ENCODE peak calls at places on chromosomes 2 and 18, in eight cellular contexts. One of them, this sample, is unnamed.

GRCh38 chr2:226799211-226799975 is at the start of gene IRS1:
- DNase-seq in AG04449: no peak
- DNase-seq in OCI-LY7: peak
- DNase-seq in A549: no peak
- DNase-seq in BE2C: peak
- DNase-seq in tibial artery: peak
- DNase-seq in psoas muscle: peak
- DNase-seq in transverse colon: peak
- DNase-seq in this sample: peak

GRCh38 chr2:239148495-239149200 is 252.2 kb downstream of the HDAC4 start:
- DNase-seq in A549: no peak
- DNase-seq in tibial artery: peak
- DNase-seq in OCI-LY7: no peak
- DNase-seq in BE2C: peak
- DNase-seq in AG04449: no peak
- DNase-seq in psoas muscle: peak
- DNase-seq in transverse colon: no peak
- DNase-seq in this sample: no peak

GRCh38 chr2:182618672-182619079 is 97.4 kb upstream of the DNAJC10 start:
- DNase-seq in tibial artery: no peak
- DNase-seq in A549: no peak
- DNase-seq in AG04449: no peak
- DNase-seq in transverse colon: no peak
- DNase-seq in OCI-LY7: no peak
- DNase-seq in psoas muscle: no peak
- DNase-seq in BE2C: no peak
- DNase-seq in this sample: peak

GRCh38 chr2:78540255-78540654 is 485.2 kb upstream of the REG3G start:
- DNase-seq in A549: no peak
- DNase-seq in psoas muscle: no peak
- DNase-seq in AG04449: no peak
- DNase-seq in OCI-LY7: no peak
- DNase-seq in BE2C: no peak
- DNase-seq in transverse colon: no peak
- DNase-seq in tibial artery: no peak
- DNase-seq in this sample: no peak

GRCh38 chr18:54191352-54191751 is 33.1 kb downstream of the MBD2 start:
- DNase-seq in A549: no peak
- DNase-seq in tibial artery: no peak
- DNase-seq in AG04449: no peak
- DNase-seq in BE2C: no peak
- DNase-seq in OCI-LY7: no peak
- DNase-seq in psoas muscle: no peak
- DNase-seq in transverse colon: no peak
- DNase-seq in this sample: no peak

GRCh38 chr18:22110482-22110924 is 58.9 kb upstream of the GATA6 start:
- DNase-seq in AG04449: no peak
- DNase-seq in tibial artery: no peak
- DNase-seq in A549: no peak
- DNase-seq in BE2C: no peak
- DNase-seq in psoas muscle: no peak
- DNase-seq in transverse colon: no peak
- DNase-seq in OCI-LY7: no peak
- DNase-seq in this sample: no peak

GRCh38 chr2:127118467-127118866 is 11.5 kb upstream of the BIN1 start:
- DNase-seq in tibial artery: no peak
- DNase-seq in transverse colon: no peak
- DNase-seq in OCI-LY7: no peak
- DNase-seq in A549: no peak
- DNase-seq in psoas muscle: no peak
- DNase-seq in AG04449: no peak
- DNase-seq in BE2C: no peak
- DNase-seq in this sample: no peak

GRCh38 chr2:215504547-215504946 is 68.7 kb upstream of the FN1 start:
- DNase-seq in OCI-LY7: no peak
- DNase-seq in transverse colon: no peak
- DNase-seq in BE2C: no peak
- DNase-seq in A549: no peak
- DNase-seq in tibial artery: no peak
- DNase-seq in psoas muscle: no peak
- DNase-seq in AG04449: no peak
- DNase-seq in this sample: no peak

GRCh38 chr2:3265471-3265870 is 112.1 kb downstream of the EIPR1 start:
- DNase-seq in tibial artery: no peak
- DNase-seq in transverse colon: no peak
- DNase-seq in OCI-LY7: no peak
- DNase-seq in psoas muscle: no peak
- DNase-seq in BE2C: no peak
- DNase-seq in AG04449: no peak
- DNase-seq in A549: no peak
- DNase-seq in this sample: no peak

GRCh38 chr2:237264480-237265219 is 149.3 kb downstream of the COL6A3 start:
- DNase-seq in A549: no peak
- DNase-seq in AG04449: no peak
- DNase-seq in BE2C: no peak
- DNase-seq in OCI-LY7: no peak
- DNase-seq in tibial artery: peak
- DNase-seq in psoas muscle: no peak
- DNase-seq in transverse colon: no peak
- DNase-seq in this sample: peak

GRCh38 chr2:40554665-40555294 is 102.9 kb upstream of the SLC8A1 start:
- DNase-seq in OCI-LY7: peak
- DNase-seq in transverse colon: peak
- DNase-seq in A549: peak
- DNase-seq in tibial artery: peak
- DNase-seq in psoas muscle: peak
- DNase-seq in AG04449: no peak
- DNase-seq in BE2C: peak
- DNase-seq in this sample: peak

GRCh38 chr2:175180701-175181103 is 808 bp downstream of the ATP5MC3 start:
- DNase-seq in OCI-LY7: peak
- DNase-seq in A549: peak
- DNase-seq in transverse colon: peak
- DNase-seq in AG04449: no peak
- DNase-seq in tibial artery: no peak
- DNase-seq in BE2C: peak
- DNase-seq in psoas muscle: peak
- DNase-seq in this sample: peak

DNA sequence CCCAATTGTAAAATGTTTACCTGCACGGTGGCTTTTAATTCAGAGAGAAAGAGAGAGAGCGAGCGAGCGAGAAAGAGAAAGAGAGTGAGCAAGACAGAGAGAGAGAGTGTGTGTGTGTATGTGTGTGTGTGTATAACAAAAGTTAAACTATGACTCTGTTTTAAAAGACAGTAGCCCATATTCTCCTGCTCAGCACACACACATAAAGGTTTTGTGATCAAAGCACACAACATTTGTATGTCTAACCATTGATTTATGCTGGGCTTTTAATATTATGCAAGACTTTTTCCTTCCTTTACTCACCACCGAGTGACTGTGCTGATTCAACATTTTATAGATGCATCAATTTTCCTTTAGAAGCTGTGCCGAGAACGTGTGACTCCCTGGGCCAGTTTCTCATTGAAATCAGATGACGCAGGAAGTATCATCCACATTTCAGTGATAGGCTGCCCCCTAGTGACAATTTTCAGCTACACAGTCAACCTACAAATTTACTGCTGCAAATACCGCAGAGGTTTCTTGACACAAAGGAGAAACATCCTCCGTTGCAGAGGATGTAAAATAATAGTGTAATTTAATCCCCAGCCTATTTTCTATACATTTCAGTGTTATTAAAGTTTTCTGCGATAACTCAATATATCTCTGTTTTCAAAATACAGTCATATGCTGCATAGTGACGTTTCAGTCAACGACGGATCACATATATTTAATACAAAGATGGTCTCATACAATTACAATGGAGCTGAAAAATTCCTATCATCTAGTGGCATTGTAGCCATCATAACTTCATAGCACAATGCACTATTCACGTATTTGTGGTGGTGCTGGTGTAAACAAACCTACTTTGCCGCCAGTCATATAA is 165.9 kb upstream of the TANK start:
- DNase-seq in A549: peak
- DNase-seq in psoas muscle: peak
- DNase-seq in tibial artery: peak
- DNase-seq in transverse colon: peak
- DNase-seq in AG04449: no peak
- DNase-seq in OCI-LY7: peak
- DNase-seq in BE2C: peak
- DNase-seq in this sample: peak
- H3K4me3 ChIP-seq in A549: no peak
- H3K4me3 ChIP-seq in psoas muscle: peak
- H3K4me3 ChIP-seq in tibial artery: no peak
- H3K4me3 ChIP-seq in transverse colon: no peak
- H3K4me3 ChIP-seq in AG04449: no peak
- H3K4me3 ChIP-seq in OCI-LY7: no peak
- H3K4me3 ChIP-seq in BE2C: peak
- H3K4me3 ChIP-seq in this sample: no peak

DNA sequence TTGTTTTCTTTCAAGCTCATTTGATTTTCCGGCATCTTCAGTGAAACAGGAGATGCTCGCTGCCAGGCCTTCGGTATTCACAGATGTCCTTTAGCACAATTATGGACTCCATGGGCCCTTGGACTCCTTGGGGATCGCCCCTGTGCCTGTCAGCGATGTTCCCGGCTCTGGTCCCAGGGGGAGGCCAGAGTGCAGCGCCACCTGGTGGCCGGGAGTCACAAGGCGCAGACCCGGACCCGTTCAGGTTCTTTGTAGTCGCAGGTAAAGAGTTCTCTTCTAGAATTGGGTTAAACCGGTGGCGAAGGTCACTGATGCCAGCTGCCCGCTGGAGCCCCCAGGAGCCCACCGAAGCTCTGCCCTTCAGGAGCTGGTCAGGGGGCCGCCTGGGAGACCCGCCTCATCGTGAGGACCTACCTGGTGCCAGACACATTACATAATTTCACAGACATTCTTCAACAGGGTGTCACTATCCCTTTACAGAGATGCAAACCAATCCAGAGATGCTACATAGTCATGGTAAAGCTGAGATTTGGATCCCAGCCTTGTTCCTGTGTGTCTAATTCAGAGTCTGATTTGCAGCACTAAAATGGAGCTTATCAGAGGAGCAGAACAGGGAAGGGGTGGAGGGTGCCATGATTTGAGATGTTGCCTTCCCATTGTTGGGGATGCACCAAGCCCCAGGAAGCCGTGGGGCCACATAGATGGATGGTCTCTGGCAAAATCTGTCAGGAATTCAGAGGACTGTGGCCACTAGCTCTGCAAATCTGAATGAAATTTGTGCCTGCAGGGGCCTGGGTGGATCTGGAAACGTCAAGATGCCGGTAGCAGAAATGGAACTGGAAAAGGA is 6.0 kb upstream of the INPP5D start:
- DNase-seq in psoas muscle: peak
- DNase-seq in tibial artery: no peak
- DNase-seq in BE2C: peak
- DNase-seq in AG04449: no peak
- DNase-seq in transverse colon: peak
- DNase-seq in OCI-LY7: peak
- DNase-seq in A549: peak
- DNase-seq in this sample: peak
- TF ChIP-seq CTCF in psoas muscle: peak
- TF ChIP-seq CTCF in tibial artery: peak
- TF ChIP-seq CTCF in BE2C: peak
- TF ChIP-seq CTCF in AG04449: peak
- TF ChIP-seq CTCF in transverse colon: peak
- TF ChIP-seq CTCF in OCI-LY7: peak
- TF ChIP-seq CTCF in A549: peak
- TF ChIP-seq CTCF in this sample: peak

GRCh38 chr2:225464346-225465025 is 65.0 kb downstream of the NYAP2 start:
- DNase-seq in psoas muscle: no peak
- DNase-seq in AG04449: no peak
- DNase-seq in OCI-LY7: no peak
- DNase-seq in transverse colon: no peak
- DNase-seq in BE2C: no peak
- DNase-seq in tibial artery: no peak
- DNase-seq in A549: no peak
- DNase-seq in this sample: no peak
- H3K4me3 ChIP-seq in psoas muscle: no peak
- H3K4me3 ChIP-seq in AG04449: no peak
- H3K4me3 ChIP-seq in OCI-LY7: no peak
- H3K4me3 ChIP-seq in transverse colon: no peak
- H3K4me3 ChIP-seq in BE2C: no peak
- H3K4me3 ChIP-seq in tibial artery: no peak
- H3K4me3 ChIP-seq in A549: no peak
- H3K4me3 ChIP-seq in this sample: no peak

GRCh38 chr2:53784431-53784830 is 2.3 kb downstream of the ASB3 start:
- DNase-seq in AG04449: no peak
- DNase-seq in psoas muscle: no peak
- DNase-seq in A549: no peak
- DNase-seq in tibial artery: no peak
- DNase-seq in transverse colon: no peak
- DNase-seq in OCI-LY7: no peak
- DNase-seq in BE2C: no peak
- DNase-seq in this sample: no peak

GRCh38 chr2:53787911-53788289 is 1.1 kb downstream of the ERLEC1 start:
- DNase-seq in transverse colon: no peak
- DNase-seq in A549: no peak
- DNase-seq in OCI-LY7: no peak
- DNase-seq in BE2C: no peak
- DNase-seq in AG04449: no peak
- DNase-seq in psoas muscle: no peak
- DNase-seq in tibial artery: no peak
- DNase-seq in this sample: peak

GRCh38 chr2:53785378-53785777 is 1.4 kb downstream of the ASB3 start:
- DNase-seq in psoas muscle: no peak
- DNase-seq in transverse colon: no peak
- DNase-seq in AG04449: no peak
- DNase-seq in tibial artery: no peak
- DNase-seq in A549: no peak
- DNase-seq in BE2C: no peak
- DNase-seq in OCI-LY7: no peak
- DNase-seq in this sample: no peak

GRCh38 chr2:53786371-53787254 is at the start of the genes ASB3 and ERLEC1:
- DNase-seq in BE2C: peak
- DNase-seq in psoas muscle: peak
- DNase-seq in tibial artery: peak
- DNase-seq in A549: peak
- DNase-seq in transverse colon: peak
- DNase-seq in OCI-LY7: peak
- DNase-seq in AG04449: peak
- DNase-seq in this sample: peak

DNA sequence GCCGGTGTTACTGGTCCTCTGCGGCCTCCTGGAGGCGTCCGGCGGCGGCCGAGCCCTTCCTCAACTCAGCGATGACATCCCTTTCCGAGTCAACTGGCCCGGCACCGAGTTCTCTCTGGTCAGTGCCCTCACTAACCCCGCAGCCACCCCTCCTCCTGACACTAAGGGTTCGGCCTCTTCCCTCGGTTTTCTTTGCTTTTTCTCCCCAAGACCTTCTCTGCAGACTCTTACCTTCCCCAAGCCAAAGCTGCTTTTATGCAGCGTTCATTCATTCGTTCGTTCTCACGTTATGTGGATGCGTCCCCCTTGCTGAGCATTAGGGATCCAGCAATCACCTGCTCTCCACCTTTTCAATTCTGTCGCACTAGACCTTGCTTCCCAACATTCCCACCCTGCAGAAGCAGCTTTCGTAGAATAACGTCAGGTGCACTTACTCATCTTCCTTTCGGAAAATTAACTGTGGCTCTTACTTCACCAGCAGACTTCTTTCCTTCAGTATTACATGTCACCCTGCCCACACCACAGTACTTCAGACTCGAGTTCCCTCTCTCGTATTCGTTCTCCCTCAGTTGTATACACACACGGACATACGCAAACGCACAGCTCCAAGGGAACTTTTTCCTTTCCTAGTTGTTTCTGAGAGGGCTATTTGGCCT is 539 bp downstream of the ERLEC1 start:
- DNase-seq in tibial artery: no peak
- DNase-seq in AG04449: no peak
- DNase-seq in transverse colon: no peak
- DNase-seq in psoas muscle: no peak
- DNase-seq in OCI-LY7: peak
- DNase-seq in BE2C: no peak
- DNase-seq in A549: no peak
- DNase-seq in this sample: peak
- TF ChIP-seq CTCF in tibial artery: no peak
- TF ChIP-seq CTCF in AG04449: no peak
- TF ChIP-seq CTCF in transverse colon: no peak
- TF ChIP-seq CTCF in psoas muscle: no peak
- TF ChIP-seq CTCF in OCI-LY7: no peak
- TF ChIP-seq CTCF in BE2C: no peak
- TF ChIP-seq CTCF in A549: no peak
- TF ChIP-seq CTCF in this sample: no peak